ENCODE peak calls at places on chromosomes 7 and 10, in six cellular contexts. W, C, V, A, Z and E are unnamed samples.

GRCh38 chr10:28200804-28201203 is 102.1 kb downstream of the MPP7 start:
- DNase-seq in W (no peak), C (peak), V (no peak), A (no peak), Z (no peak), E (no peak)

GRCh38 chr10:4541292-4541691 is 284.7 kb upstream of the AKR1E2 start:
- DNase-seq in W (no peak), C (peak), V (no peak), A (no peak), Z (peak), E (no peak)

GRCh38 chr7:707296-708000 is 19.1 kb upstream of the DNAAF5 start:
- DNase-seq in W (no peak), C (no peak), V (no peak), A (peak), Z (no peak), E (no peak)

GRCh38 chr7:95684037-95684436 is 87.7 kb upstream of the PDK4 start:
- DNase-seq in W (no peak), C (peak), V (no peak), A (no peak), Z (no peak), E (no peak)

GRCh38 chr10:27474741-27475140 is 29.4 kb upstream of the RAB18 start:
- DNase-seq in W (no peak), C (no peak), V (no peak), A (no peak), Z (peak), E (no peak)

GRCh38 chr7:34087892-34088891 is 182.9 kb downstream of the BMPER start:
- DNase-seq in W (no peak), C (peak), V (peak), A (no peak), Z (no peak), E (no peak)

GRCh38 chr7:117673839-117674238 is 194.0 kb downstream of the CFTR start:
- DNase-seq in W (no peak), C (peak), V (no peak), A (no peak), Z (peak), E (no peak)

GRCh38 chr7:131004371-131004770 is 270.4 kb upstream of the KLF14 start:
- DNase-seq in W (no peak), C (no peak), V (no peak), A (no peak), Z (no peak), E (no peak)

GRCh38 chr7:101172854-101173751 is 7.0 kb downstream of the NAT16 start:
- DNase-seq in W (no peak), C (peak), V (no peak), A (peak), Z (no peak), E (peak)

GRCh38 chr7:47147213-47147631 is 434.7 kb downstream of the TNS3 start:
- DNase-seq in W (no peak), C (no peak), V (no peak), A (no peak), Z (no peak), E (no peak)

GRCh38 chr7:77293046-77293445 is 93.4 kb upstream of the FGL2 start:
- DNase-seq in W (no peak), C (no peak), V (no peak), A (no peak), Z (no peak), E (no peak)

GRCh38 chr10:132624847-132625839 is 87.6 kb downstream of the INPP5A start:
- DNase-seq in W (no peak), C (no peak), V (no peak), A (no peak), Z (no peak), E (no peak)

GRCh38 chr7:124269774-124270173 is 236.9 kb upstream of the TMEM229A start:
- DNase-seq in W (no peak), C (no peak), V (no peak), A (no peak), Z (no peak), E (no peak)

GRCh38 chr10:60537697-60538096 is 148.0 kb upstream of the ANK3 start:
- DNase-seq in W (no peak), C (peak), V (no peak), A (no peak), Z (no peak), E (no peak)

GRCh38 chr10:68231106-68231901 is 609 bp downstream of the ATOH7 start:
- DNase-seq in W (no peak), C (peak), V (peak), A (peak), Z (no peak), E (peak)

GRCh38 chr7:81280531-81280930 is 361.7 kb upstream of the SEMA3C start:
- DNase-seq in W (no peak), C (no peak), V (no peak), A (no peak), Z (no peak), E (no peak)

GRCh38 chr10:122565766-122566206 is 5.2 kb downstream of the DMBT1 start:
- DNase-seq in W (peak), C (peak), V (peak), A (peak), Z (no peak), E (no peak)

GRCh38 chr7:42272793-42273665 is 36.0 kb upstream of the GLI3 start:
- DNase-seq in W (no peak), C (peak), V (no peak), A (no peak), Z (peak), E (no peak)

GRCh38 chr7:47482013-47482761 is 99.7 kb downstream of the TNS3 start:
- DNase-seq in W (no peak), C (peak), V (no peak), A (no peak), Z (peak), E (no peak)

GRCh38 chr7:77327932-77328628 is 88.1 kb downstream of the GSAP start:
- DNase-seq in W (no peak), C (no peak), V (no peak), A (no peak), Z (no peak), E (no peak)

GRCh38 chr7:105429746-105430612 is 41.3 kb upstream of the SRPK2 start:
- DNase-seq in W (no peak), C (peak), V (no peak), A (no peak), Z (no peak), E (peak)

GRCh38 chr10:42952358-42952757 is 124.5 kb upstream of the RET start:
- DNase-seq in W (no peak), C (no peak), V (peak), A (peak), Z (peak), E (no peak)

GRCh38 chr10:68096913-68097509 is 12.3 kb upstream of the MYPN start:
- DNase-seq in W (no peak), C (peak), V (no peak), A (no peak), Z (peak), E (no peak)

GRCh38 chr10:91022390-91022789 is 101.5 kb upstream of the ANKRD1 start:
- DNase-seq in W (no peak), C (no peak), V (no peak), A (no peak), Z (no peak), E (no peak)

GRCh38 chr10:52464725-52465124 is 150.6 kb downstream of the DKK1 start:
- DNase-seq in W (no peak), C (no peak), V (no peak), A (no peak), Z (peak), E (no peak)

GRCh38 chr10:71694567-71694968 is 25.0 kb downstream of the C10orf105 start:
- DNase-seq in W (peak), C (no peak), V (no peak), A (no peak), Z (no peak), E (peak)

GRCh38 chr10:27741173-27742091 is 4.2 kb downstream of the MKX start:
- DNase-seq in W (no peak), C (no peak), V (peak), A (peak), Z (no peak), E (peak)

GRCh38 chr7:94440460-94441039 is 45.9 kb downstream of the COL1A2 start:
- DNase-seq in W (no peak), C (no peak), V (no peak), A (no peak), Z (no peak), E (no peak)

GRCh38 chr7:106285801-106286492 is 1.2 kb upstream of the NAMPT start:
- DNase-seq in W (peak), C (peak), V (no peak), A (no peak), Z (no peak), E (peak)

GRCh38 chr10:72690071-72690755 is 1.7 kb upstream of the MCU start:
- DNase-seq in W (no peak), C (no peak), V (no peak), A (no peak), Z (no peak), E (no peak)

GRCh38 chr10:63169624-63170023 is 36.5 kb downstream of the NRBF2 start:
- DNase-seq in W (no peak), C (no peak), V (no peak), A (no peak), Z (no peak), E (no peak)

GRCh38 chr10:71081229-71081560 is 131.2 kb upstream of the UNC5B start:
- DNase-seq in W (no peak), C (no peak), V (no peak), A (no peak), Z (no peak), E (no peak)

DNA sequence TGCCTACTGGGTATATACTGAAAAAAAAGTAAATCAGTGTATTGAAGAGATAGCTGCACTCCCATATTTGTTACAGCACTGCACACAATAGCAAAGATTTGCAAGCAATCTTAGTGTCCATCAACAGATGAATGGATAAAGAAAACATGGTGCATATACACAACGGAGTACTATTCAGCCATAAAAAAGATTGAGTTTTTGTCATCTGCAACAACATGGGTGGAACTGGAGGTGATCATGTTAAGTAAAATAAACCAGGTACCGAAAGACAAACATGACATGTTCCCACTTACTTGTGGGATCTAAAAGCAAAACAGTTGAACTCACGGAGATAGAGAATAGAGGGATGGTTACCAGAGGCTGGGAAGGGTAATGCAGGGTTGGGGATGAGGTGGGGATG is 34.2 kb upstream of the FAM171A1 start:
- DNase-seq in W (no peak), C (no peak), V (no peak), A (no peak), Z (no peak), E (no peak)
- TF ChIP-seq CTCF in W (no peak), C (no peak), V (no peak), A (no peak), Z (no peak), E (no peak)

GRCh38 chr10:79438021-79438698 is 7.3 kb downstream of the ZCCHC24 start:
- DNase-seq in W (no peak), C (peak), V (no peak), A (peak), Z (no peak), E (no peak)
- TF ChIP-seq CTCF in W (no peak), C (peak), V (peak), A (no peak), Z (peak), E (no peak)

DNA sequence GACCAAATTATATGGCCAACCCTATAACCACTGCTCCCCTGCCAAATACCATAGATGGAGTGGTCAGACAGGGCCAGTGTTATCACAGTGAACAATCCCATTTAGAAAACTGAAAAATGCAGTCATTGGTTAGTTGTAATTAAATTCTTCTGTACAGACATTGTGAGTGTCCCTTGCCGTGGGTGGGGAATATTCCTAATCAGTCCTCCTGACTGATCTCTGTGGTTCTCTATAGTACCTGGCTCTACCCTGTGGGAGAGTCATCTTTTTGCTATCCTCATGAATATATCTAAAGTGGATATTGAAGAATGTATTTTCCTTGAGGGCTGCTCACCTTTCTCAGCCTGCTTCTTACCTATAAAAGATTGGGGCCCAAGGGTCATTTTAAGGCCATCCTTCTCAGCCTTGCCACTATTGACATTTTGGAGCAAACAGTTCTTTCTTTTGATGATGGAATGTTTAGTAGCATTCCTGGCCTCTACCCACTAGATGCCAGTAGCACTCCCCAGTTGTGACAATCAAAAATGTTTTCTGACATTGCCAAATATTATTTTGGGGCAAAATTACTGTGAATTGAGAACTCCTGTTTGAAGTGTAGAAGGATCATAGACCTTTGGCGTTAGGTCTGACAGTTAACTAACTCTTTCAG is 110.2 kb downstream of the MAPK8 start:
- DNase-seq in W (no peak), C (no peak), V (no peak), A (no peak), Z (no peak), E (no peak)
- TF ChIP-seq CTCF in W (no peak), C (no peak), V (no peak), A (no peak), Z (peak), E (no peak)

GRCh38 chr7:135186261-135186540 is 15.7 kb upstream of the CYREN start:
- DNase-seq in W (no peak), C (no peak), V (no peak), A (no peak), Z (no peak), E (no peak)

GRCh38 chr7:135183478-135183877 is 13.0 kb upstream of the CYREN start:
- DNase-seq in W (no peak), C (no peak), V (no peak), A (no peak), Z (no peak), E (no peak)

GRCh38 chr7:135184254-135184841 is 13.8 kb upstream of the CYREN start:
- DNase-seq in W (no peak), C (no peak), V (no peak), A (no peak), Z (no peak), E (no peak)

GRCh38 chr7:135186841-135187253 is 16.3 kb upstream of the CYREN start:
- DNase-seq in W (no peak), C (no peak), V (no peak), A (no peak), Z (no peak), E (peak)

DNA sequence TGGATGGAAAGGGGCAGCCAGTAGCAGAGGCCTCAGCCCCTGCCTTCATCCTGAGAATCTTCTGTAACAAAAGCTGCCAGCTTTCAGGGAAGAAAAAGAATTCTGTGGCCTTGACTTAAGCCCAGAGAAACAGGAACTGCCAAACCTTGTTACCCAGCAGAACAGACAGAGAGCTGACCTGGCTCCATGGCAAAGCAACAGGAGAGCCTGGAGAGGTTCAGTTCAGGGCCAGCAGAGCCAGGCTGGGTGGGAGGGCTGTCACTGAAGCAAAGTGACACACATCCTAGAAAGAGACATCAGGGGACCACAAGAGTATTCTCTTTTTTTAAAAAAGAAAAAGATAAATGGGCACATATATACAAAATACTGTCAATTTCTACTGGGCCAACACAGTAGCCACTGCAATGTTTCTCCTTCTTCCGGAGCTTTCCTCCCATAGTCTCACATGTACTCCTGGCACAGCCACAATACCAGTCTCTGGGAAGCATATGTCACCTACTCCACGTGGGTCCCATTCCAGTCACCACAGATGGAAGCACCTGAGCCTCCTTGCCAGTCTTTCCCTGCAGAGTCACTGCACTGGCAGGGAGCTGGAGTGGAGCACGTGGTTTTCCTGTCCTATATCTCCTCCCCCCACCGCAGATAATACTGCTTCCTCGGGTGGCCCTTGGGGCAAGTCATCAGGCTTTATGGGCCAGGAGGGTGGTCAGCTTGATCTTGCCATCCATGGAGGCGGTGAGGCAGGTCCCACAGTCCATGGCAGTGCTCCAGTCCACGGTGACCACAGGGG is 15.2 kb upstream of the CYREN start:
- DNase-seq in W (no peak), C (no peak), V (no peak), A (no peak), Z (no peak), E (peak)
- TF ChIP-seq CTCF in W (no peak), C (no peak), V (no peak), A (no peak), Z (no peak), E (no peak)

GRCh38 chr10:80170026-80170425 is 35.3 kb downstream of the ANXA11 start:
- DNase-seq in W (no peak), C (no peak), V (no peak), A (no peak), Z (no peak), E (no peak)

GRCh38 chr10:80168111-80168511 is 35.6 kb downstream of the PLAC9 start:
- DNase-seq in W (no peak), C (no peak), V (no peak), A (no peak), Z (no peak), E (no peak)

GRCh38 chr10:80167471-80167870 is 34.9 kb downstream of the PLAC9 start:
- DNase-seq in W (no peak), C (no peak), V (no peak), A (no peak), Z (no peak), E (no peak)

GRCh38 chr10:80170641-80171040 is 34.7 kb downstream of the ANXA11 start:
- DNase-seq in W (no peak), C (no peak), V (no peak), A (no peak), Z (no peak), E (no peak)

DNA sequence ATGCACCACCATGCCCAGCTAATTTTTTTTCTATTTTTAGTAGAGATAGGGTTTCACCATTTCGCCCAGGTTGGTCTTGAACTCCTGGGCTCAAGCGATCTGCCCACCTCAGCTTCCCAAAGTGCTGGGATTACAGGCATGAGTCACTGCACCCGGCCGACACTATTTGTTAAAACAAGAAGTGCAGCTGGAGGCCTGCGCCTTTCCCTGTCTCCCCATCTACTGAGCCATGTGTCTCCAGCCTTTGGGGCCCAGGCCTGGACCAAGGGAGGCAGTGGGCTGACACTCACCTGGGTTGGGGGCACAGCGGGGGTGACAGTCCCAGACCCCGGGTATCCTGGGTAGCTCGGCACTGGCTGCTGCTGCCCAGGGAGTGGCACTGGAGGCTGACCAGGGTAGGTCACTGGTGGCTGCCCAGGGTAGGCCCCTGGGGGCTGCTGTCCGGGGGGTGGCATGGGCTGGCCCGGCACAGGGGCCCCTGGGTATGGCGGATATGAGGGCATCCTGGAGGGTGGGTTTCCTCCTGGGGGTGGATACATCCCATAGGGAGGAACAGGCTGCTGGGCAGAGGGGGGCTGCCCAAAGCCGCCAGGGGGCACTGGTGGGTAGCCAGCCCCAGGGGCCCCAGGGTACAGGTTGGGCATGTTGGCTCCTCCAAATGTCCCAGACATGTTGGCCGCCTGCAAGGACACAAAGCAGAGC is 36.3 kb downstream of the PLAC9 start:
- DNase-seq in W (no peak), C (no peak), V (no peak), A (no peak), Z (no peak), E (peak)
- TF ChIP-seq CTCF in W (peak), C (peak), V (peak), A (no peak), Z (peak), E (peak)

DNA sequence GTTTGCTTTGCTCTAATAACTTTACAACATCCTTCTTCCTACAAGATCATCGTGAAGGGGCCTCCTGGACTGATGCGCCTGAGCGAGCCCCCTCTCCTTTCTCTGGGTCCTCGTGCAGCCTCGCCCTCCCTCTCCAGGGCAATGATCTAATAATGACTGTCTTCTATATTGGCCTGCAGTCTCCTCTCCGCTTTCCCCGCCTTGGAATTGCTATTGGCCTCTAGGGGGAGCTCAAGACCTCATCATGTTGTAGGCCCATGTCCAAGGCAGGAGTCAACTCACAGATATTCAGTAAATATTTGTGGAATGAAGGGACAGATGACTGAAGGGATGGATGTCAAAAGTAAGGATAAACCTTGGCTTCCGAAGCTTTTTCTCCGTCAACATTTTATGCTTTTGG is 1180.3 kb downstream of the TYW1 start:
- DNase-seq in W (no peak), C (peak), V (peak), A (no peak), Z (no peak), E (no peak)
- TF ChIP-seq CTCF in W (peak), C (peak), V (peak), A (peak), Z (peak), E (peak)